ENCODE peak calls at places on chromosomes 13 and 19, in eight cellular contexts. One of them, this sample, is unnamed.

GRCh38 chr13:82758056-82758455 is 1124.2 kb downstream of the SLITRK1 start:
- DNase-seq in GM23338: peak
- DNase-seq in bronchial epithelial cell: peak
- DNase-seq in cardiac muscle cell: peak
- DNase-seq in GM12864: no peak
- DNase-seq in IMR-90: peak
- DNase-seq in body of pancreas: no peak
- DNase-seq in keratinocyte: no peak
- DNase-seq in this sample: no peak

GRCh38 chr13:26719356-26719945 is 41.1 kb downstream of the GPR12 start:
- DNase-seq in body of pancreas: no peak
- DNase-seq in GM12864: no peak
- DNase-seq in keratinocyte: no peak
- DNase-seq in IMR-90: peak
- DNase-seq in cardiac muscle cell: no peak
- DNase-seq in bronchial epithelial cell: no peak
- DNase-seq in GM23338: peak
- DNase-seq in this sample: no peak

GRCh38 chr13:46296920-46297319 is 85.2 kb downstream of the LRRC63 start:
- DNase-seq in GM12864: no peak
- DNase-seq in cardiac muscle cell: no peak
- DNase-seq in keratinocyte: peak
- DNase-seq in GM23338: no peak
- DNase-seq in IMR-90: peak
- DNase-seq in bronchial epithelial cell: peak
- DNase-seq in body of pancreas: peak
- DNase-seq in this sample: peak

GRCh38 chr19:32580353-32580900 is 563 bp upstream of the PDCD5 start:
- DNase-seq in IMR-90: no peak
- DNase-seq in bronchial epithelial cell: no peak
- DNase-seq in GM23338: no peak
- DNase-seq in cardiac muscle cell: no peak
- DNase-seq in GM12864: no peak
- DNase-seq in body of pancreas: no peak
- DNase-seq in keratinocyte: no peak
- DNase-seq in this sample: no peak

GRCh38 chr13:74191036-74191809 is 57.0 kb upstream of the KLF12 start:
- DNase-seq in cardiac muscle cell: no peak
- DNase-seq in keratinocyte: no peak
- DNase-seq in GM12864: no peak
- DNase-seq in bronchial epithelial cell: peak
- DNase-seq in body of pancreas: no peak
- DNase-seq in IMR-90: peak
- DNase-seq in GM23338: no peak
- DNase-seq in this sample: no peak

GRCh38 chr13:75495938-75496337 is 14.0 kb upstream of the TBC1D4 start:
- DNase-seq in keratinocyte: no peak
- DNase-seq in IMR-90: peak
- DNase-seq in cardiac muscle cell: no peak
- DNase-seq in GM23338: no peak
- DNase-seq in bronchial epithelial cell: no peak
- DNase-seq in GM12864: no peak
- DNase-seq in body of pancreas: no peak
- DNase-seq in this sample: peak

GRCh38 chr13:107817652-107818287 is 397.6 kb downstream of the LIG4 start:
- DNase-seq in bronchial epithelial cell: no peak
- DNase-seq in GM12864: no peak
- DNase-seq in cardiac muscle cell: no peak
- DNase-seq in keratinocyte: no peak
- DNase-seq in GM23338: peak
- DNase-seq in body of pancreas: no peak
- DNase-seq in IMR-90: no peak
- DNase-seq in this sample: no peak

GRCh38 chr13:33089311-33089710 is 73.1 kb downstream of the KL start:
- DNase-seq in body of pancreas: no peak
- DNase-seq in cardiac muscle cell: no peak
- DNase-seq in keratinocyte: no peak
- DNase-seq in bronchial epithelial cell: no peak
- DNase-seq in IMR-90: no peak
- DNase-seq in GM12864: no peak
- DNase-seq in GM23338: no peak
- DNase-seq in this sample: no peak

GRCh38 chr13:43377149-43377548 is 353.8 kb downstream of the DNAJC15 start:
- DNase-seq in cardiac muscle cell: no peak
- DNase-seq in GM12864: no peak
- DNase-seq in GM23338: no peak
- DNase-seq in IMR-90: peak
- DNase-seq in bronchial epithelial cell: no peak
- DNase-seq in keratinocyte: no peak
- DNase-seq in body of pancreas: peak
- DNase-seq in this sample: no peak

GRCh38 chr13:112885782-112886268 is 83.2 kb upstream of the MCF2L start:
- DNase-seq in IMR-90: peak
- DNase-seq in body of pancreas: peak
- DNase-seq in keratinocyte: peak
- DNase-seq in bronchial epithelial cell: peak
- DNase-seq in GM12864: no peak
- DNase-seq in cardiac muscle cell: peak
- DNase-seq in GM23338: peak
- DNase-seq in this sample: peak

GRCh38 chr19:47176071-47176626 is 45.5 kb downstream of the SAE1 start:
- DNase-seq in cardiac muscle cell: no peak
- DNase-seq in bronchial epithelial cell: peak
- DNase-seq in keratinocyte: no peak
- DNase-seq in body of pancreas: no peak
- DNase-seq in GM23338: no peak
- DNase-seq in IMR-90: peak
- DNase-seq in GM12864: no peak
- DNase-seq in this sample: no peak

GRCh38 chr19:1446713-1447564 is 3.0 kb upstream of the APC2 start:
- DNase-seq in body of pancreas: no peak
- DNase-seq in keratinocyte: no peak
- DNase-seq in GM23338: peak
- DNase-seq in bronchial epithelial cell: no peak
- DNase-seq in GM12864: no peak
- DNase-seq in cardiac muscle cell: peak
- DNase-seq in IMR-90: no peak
- DNase-seq in this sample: no peak

GRCh38 chr19:33998739-33999345 is 173.5 kb upstream of the LSM14A start:
- DNase-seq in keratinocyte: no peak
- DNase-seq in bronchial epithelial cell: peak
- DNase-seq in cardiac muscle cell: no peak
- DNase-seq in body of pancreas: no peak
- DNase-seq in GM23338: no peak
- DNase-seq in GM12864: no peak
- DNase-seq in IMR-90: no peak
- DNase-seq in this sample: no peak

GRCh38 chr19:17234911-17235617 is 9.0 kb downstream of the OCEL1 start:
- DNase-seq in body of pancreas: peak
- DNase-seq in GM12864: no peak
- DNase-seq in keratinocyte: no peak
- DNase-seq in IMR-90: peak
- DNase-seq in GM23338: peak
- DNase-seq in bronchial epithelial cell: peak
- DNase-seq in cardiac muscle cell: peak
- DNase-seq in this sample: no peak

GRCh38 chr13:93289842-93290241 is 63.2 kb downstream of the GPC6 start:
- DNase-seq in keratinocyte: no peak
- DNase-seq in bronchial epithelial cell: no peak
- DNase-seq in cardiac muscle cell: no peak
- DNase-seq in GM23338: no peak
- DNase-seq in GM12864: no peak
- DNase-seq in IMR-90: no peak
- DNase-seq in body of pancreas: no peak
- DNase-seq in this sample: no peak

GRCh38 chr13:91456837-91457236 is 58.4 kb downstream of the GPC5 start:
- DNase-seq in keratinocyte: no peak
- DNase-seq in GM12864: no peak
- DNase-seq in IMR-90: no peak
- DNase-seq in bronchial epithelial cell: no peak
- DNase-seq in cardiac muscle cell: no peak
- DNase-seq in GM23338: no peak
- DNase-seq in body of pancreas: no peak
- DNase-seq in this sample: no peak

GRCh38 chr19:42846597-42846996 is 32.9 kb downstream of the PSG1 start:
- DNase-seq in GM12864: no peak
- DNase-seq in GM23338: no peak
- DNase-seq in cardiac muscle cell: no peak
- DNase-seq in keratinocyte: no peak
- DNase-seq in bronchial epithelial cell: peak
- DNase-seq in body of pancreas: no peak
- DNase-seq in IMR-90: peak
- DNase-seq in this sample: no peak

GRCh38 chr19:47660435-47660832 is 51.5 kb downstream of the BICRA start:
- DNase-seq in IMR-90: no peak
- DNase-seq in cardiac muscle cell: no peak
- DNase-seq in bronchial epithelial cell: peak
- DNase-seq in GM23338: no peak
- DNase-seq in body of pancreas: no peak
- DNase-seq in GM12864: no peak
- DNase-seq in keratinocyte: no peak
- DNase-seq in this sample: no peak

GRCh38 chr13:33744589-33745369 is 73.2 kb upstream of the RFC3 start:
- DNase-seq in IMR-90: no peak
- DNase-seq in body of pancreas: peak
- DNase-seq in cardiac muscle cell: no peak
- DNase-seq in keratinocyte: no peak
- DNase-seq in GM23338: no peak
- DNase-seq in GM12864: no peak
- DNase-seq in bronchial epithelial cell: no peak
- DNase-seq in this sample: no peak

GRCh38 chr19:56270676-56271075 is 1.9 kb upstream of the EDDM13 start:
- DNase-seq in IMR-90: peak
- DNase-seq in GM23338: no peak
- DNase-seq in GM12864: no peak
- DNase-seq in cardiac muscle cell: no peak
- DNase-seq in body of pancreas: peak
- DNase-seq in bronchial epithelial cell: no peak
- DNase-seq in keratinocyte: no peak
- DNase-seq in this sample: no peak

GRCh38 chr13:27257233-27257568 is 5.8 kb downstream of the RPL21 start:
- DNase-seq in cardiac muscle cell: no peak
- DNase-seq in keratinocyte: no peak
- DNase-seq in bronchial epithelial cell: no peak
- DNase-seq in GM23338: no peak
- DNase-seq in GM12864: no peak
- DNase-seq in body of pancreas: no peak
- DNase-seq in IMR-90: no peak
- DNase-seq in this sample: no peak

DNA sequence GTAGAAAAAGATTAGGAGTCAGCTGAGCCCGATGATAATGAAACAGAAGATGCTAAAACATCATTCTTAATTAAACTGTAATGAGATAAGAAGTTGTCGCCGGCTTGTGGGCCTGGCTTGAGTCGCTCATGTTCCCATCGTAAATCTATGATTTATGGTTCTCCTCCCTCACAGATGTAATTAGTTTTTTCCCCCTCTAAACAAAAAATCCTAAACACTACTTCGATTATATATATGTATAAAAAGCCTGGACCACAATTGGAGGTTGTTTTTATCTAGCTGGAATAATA is 151.3 kb downstream of the PTPRS start:
- DNase-seq in cardiac muscle cell: no peak
- DNase-seq in IMR-90: no peak
- DNase-seq in GM12864: no peak
- DNase-seq in bronchial epithelial cell: no peak
- DNase-seq in GM23338: no peak
- DNase-seq in keratinocyte: no peak
- DNase-seq in body of pancreas: no peak
- DNase-seq in this sample: no peak
- H3K4me3 ChIP-seq in cardiac muscle cell: no peak
- H3K4me3 ChIP-seq in IMR-90: no peak
- H3K4me3 ChIP-seq in GM12864: no peak
- H3K4me3 ChIP-seq in bronchial epithelial cell: no peak
- H3K4me3 ChIP-seq in GM23338: no peak
- H3K4me3 ChIP-seq in keratinocyte: no peak
- H3K4me3 ChIP-seq in body of pancreas: no peak
- H3K4me3 ChIP-seq in this sample: no peak

DNA sequence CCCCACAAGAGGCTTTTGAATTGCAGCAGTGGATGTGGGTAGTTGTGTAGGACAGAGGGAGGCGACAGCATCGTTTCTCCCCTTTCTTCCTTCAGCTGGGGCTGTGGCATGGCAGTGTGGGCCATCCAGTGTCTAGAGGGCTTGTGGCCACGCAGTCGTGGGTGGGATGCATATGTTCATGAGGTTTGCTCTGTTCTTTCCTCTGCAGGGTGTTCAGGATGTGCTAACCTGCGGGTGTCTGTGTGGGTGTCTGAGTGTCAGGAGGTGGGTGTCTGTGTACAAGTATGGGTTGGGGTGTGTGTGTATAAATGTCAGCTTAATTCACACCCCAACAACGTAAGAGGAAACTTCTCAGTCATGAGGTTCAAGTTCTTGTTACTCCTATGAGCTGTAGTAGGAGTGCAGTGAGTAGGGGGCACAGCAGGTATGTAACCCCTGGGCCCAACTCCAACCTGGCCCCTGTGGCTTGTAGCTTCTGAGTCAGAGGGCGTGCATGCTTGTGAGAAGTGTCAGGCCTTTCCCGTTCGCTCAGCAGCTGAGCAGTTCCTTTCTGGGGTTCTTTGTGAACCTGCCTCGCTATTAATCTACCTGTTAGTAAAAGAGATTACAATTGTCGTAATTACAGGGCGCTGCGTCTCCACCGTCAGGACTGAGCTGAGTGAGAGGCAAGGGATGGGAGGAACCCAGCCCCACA is 49.0 kb downstream of the NFIX start:
- DNase-seq in bronchial epithelial cell: peak
- DNase-seq in IMR-90: peak
- DNase-seq in GM23338: no peak
- DNase-seq in cardiac muscle cell: no peak
- DNase-seq in GM12864: no peak
- DNase-seq in body of pancreas: no peak
- DNase-seq in keratinocyte: no peak
- DNase-seq in this sample: peak
- TF ChIP-seq CTCF in bronchial epithelial cell: no peak
- TF ChIP-seq CTCF in IMR-90: no peak
- TF ChIP-seq CTCF in GM23338: no peak
- TF ChIP-seq CTCF in cardiac muscle cell: no peak
- TF ChIP-seq CTCF in GM12864: no peak
- TF ChIP-seq CTCF in body of pancreas: no peak
- TF ChIP-seq CTCF in keratinocyte: no peak
- TF ChIP-seq CTCF in this sample: no peak

GRCh38 chr13:24007979-24008620 is 110.8 kb upstream of the C1QTNF9B start:
- DNase-seq in body of pancreas: no peak
- DNase-seq in bronchial epithelial cell: peak
- DNase-seq in IMR-90: no peak
- DNase-seq in keratinocyte: no peak
- DNase-seq in cardiac muscle cell: no peak
- DNase-seq in GM23338: no peak
- DNase-seq in GM12864: no peak
- DNase-seq in this sample: no peak
- H3K4me3 ChIP-seq in body of pancreas: no peak
- H3K4me3 ChIP-seq in bronchial epithelial cell: no peak
- H3K4me3 ChIP-seq in IMR-90: no peak
- H3K4me3 ChIP-seq in keratinocyte: no peak
- H3K4me3 ChIP-seq in cardiac muscle cell: no peak
- H3K4me3 ChIP-seq in GM23338: no peak
- H3K4me3 ChIP-seq in GM12864: no peak
- H3K4me3 ChIP-seq in this sample: no peak

DNA sequence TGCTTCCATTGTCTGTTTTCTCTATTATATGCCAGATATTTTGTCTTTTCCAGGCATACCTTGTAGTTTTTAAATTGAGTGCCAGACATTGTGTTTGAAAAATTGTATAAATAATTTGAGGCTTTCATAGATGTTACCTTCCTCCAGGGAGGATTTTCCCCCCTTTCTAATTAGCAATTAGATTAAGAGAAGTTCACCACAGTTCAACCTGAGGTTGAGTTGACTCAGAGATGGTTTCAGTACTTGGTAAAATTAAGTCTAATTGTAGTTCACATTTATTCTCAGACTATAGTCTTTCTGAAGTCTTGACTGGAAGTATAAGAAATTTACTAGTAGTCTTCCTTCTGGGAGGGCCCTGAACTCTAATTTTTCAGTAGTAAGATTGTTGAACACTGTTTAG is 104.1 kb upstream of the SCEL start:
- DNase-seq in keratinocyte: no peak
- DNase-seq in bronchial epithelial cell: no peak
- DNase-seq in cardiac muscle cell: no peak
- DNase-seq in body of pancreas: no peak
- DNase-seq in GM12864: no peak
- DNase-seq in GM23338: no peak
- DNase-seq in IMR-90: no peak
- DNase-seq in this sample: no peak
- TF ChIP-seq CTCF in keratinocyte: no peak
- TF ChIP-seq CTCF in bronchial epithelial cell: no peak
- TF ChIP-seq CTCF in cardiac muscle cell: no peak
- TF ChIP-seq CTCF in body of pancreas: no peak
- TF ChIP-seq CTCF in GM12864: no peak
- TF ChIP-seq CTCF in GM23338: no peak
- TF ChIP-seq CTCF in IMR-90: no peak
- TF ChIP-seq CTCF in this sample: no peak

This sample was measured in astrocyte of the cerebellum.